ENCODE peak calls at places on chromosomes 2 and 18, in seven cellular contexts. I is cardiac fibroblast, H is adrenal gland, L is BJ, B is cardiac muscle cell, Y is brain microvascular endothelial cell, U is fibroblast of lung. X is an unnamed sample.
A peak's percentile ranks its signal among the peaks of the same experiment; 100 is the strongest.

GRCh38 chr2:110858135-110858737 is 125.9 kb downstream of the ACOXL start:
- DNase-seq in I (no peak), H (no peak), L (no peak), B (no peak), Y (no peak), U (no peak), X (no peak)

GRCh38 chr2:39215545-39215944 is 28.2 kb downstream of the CDKL4 start:
- DNase-seq in I (no peak), H (no peak), L (no peak), B (no peak), Y (no peak), U (no peak), X (no peak)

GRCh38 chr2:183678908-183679307 is 554.7 kb downstream of the NUP35 start:
- DNase-seq in I (no peak), H (no peak), L (no peak), B (no peak), Y (no peak), U (no peak), X (no peak)

GRCh38 chr2:61111708-61112107 is 46.0 kb downstream of the SANBR start:
- DNase-seq in I (no peak), H (no peak), L (no peak), B (no peak), Y (no peak), U (no peak), X (no peak)

GRCh38 chr2:102033028-102033749 is 41.4 kb downstream of the IL1R2 start:
- DNase-seq in I (peak; percentile 90), H (peak; percentile 59), L (no peak), B (no peak), Y (peak; percentile 84), U (peak; percentile 91), X (peak; percentile 95)

GRCh38 chr2:138244400-138245001 is 257.1 kb upstream of the SPOPL start:
- DNase-seq in I (peak; percentile 70), H (no peak), L (no peak), B (no peak), Y (peak; percentile 27), U (no peak), X (peak; percentile 52)

GRCh38 chr2:128442891-128443302 is 124.2 kb upstream of the HS6ST1 start:
- DNase-seq in I (no peak), H (no peak), L (no peak), B (peak; percentile 23), Y (no peak), U (no peak), X (no peak)

GRCh38 chr2:6184532-6185302 is 492.5 kb downstream of the SOX11 start:
- DNase-seq in I (no peak), H (no peak), L (no peak), B (peak; percentile 65), Y (peak; percentile 85), U (peak; percentile 39), X (no peak)

GRCh38 chr2:9178110-9178904 is 28.3 kb upstream of the ASAP2 start:
- DNase-seq in I (peak; percentile 38), H (no peak), L (no peak), B (peak; percentile 35), Y (peak; percentile 39), U (no peak), X (peak; percentile 69)

GRCh38 chr18:48028716-48029115 is 98.3 kb upstream of the SMAD2 start:
- DNase-seq in I (no peak), H (peak; percentile 26), L (no peak), B (no peak), Y (no peak), U (no peak), X (no peak)

GRCh38 chr2:200380833-200381542 is 74.5 kb downstream of the SPATS2L start:
- DNase-seq in I (peak; percentile 83), H (no peak), L (no peak), B (no peak), Y (peak; percentile 59), U (peak; percentile 82), X (peak; percentile 88)

GRCh38 chr2:5123597-5124196 is 568.5 kb upstream of the SOX11 start:
- DNase-seq in I (no peak), H (no peak), L (no peak), B (no peak), Y (no peak), U (no peak), X (no peak)

GRCh38 chr2:217958206-217958888 is 44.4 kb downstream of the TNS1 start:
- DNase-seq in I (no peak), H (no peak), L (no peak), B (no peak), Y (no peak), U (no peak), X (no peak)

GRCh38 chr2:44016282-44016681 is 20.5 kb upstream of the LRPPRC start:
- DNase-seq in I (peak; percentile 57), H (peak; percentile 36), L (no peak), B (peak; percentile 86), Y (peak; percentile 25), U (peak; percentile 52), X (peak; percentile 51)

GRCh38 chr2:148020036-148020357 is 540 bp downstream of the ORC4 start:
- DNase-seq in I (peak; percentile 52), H (no peak), L (no peak), B (no peak), Y (no peak), U (no peak), X (peak; percentile 39)

GRCh38 chr18:4605222-4605621 is 150.1 kb upstream of the DLGAP1 start:
- DNase-seq in I (no peak), H (no peak), L (no peak), B (no peak), Y (no peak), U (no peak), X (no peak)

GRCh38 chr18:23871410-23871809 is 143.1 kb upstream of the TTC39C start:
- DNase-seq in I (peak; percentile 45), H (no peak), L (no peak), B (peak; percentile 54), Y (peak; percentile 37), U (no peak), X (no peak)

GRCh38 chr2:8086796-8087479 is 594.9 kb upstream of the ID2 start:
- DNase-seq in I (peak; percentile 93), H (no peak), L (peak; percentile 82), B (no peak), Y (peak; percentile 94), U (peak; percentile 96), X (peak; percentile 95)

GRCh38 chr18:79511671-79512301 is 116.1 kb downstream of the NFATC1 start:
- DNase-seq in I (no peak), H (peak; percentile 11), L (no peak), B (no peak), Y (no peak), U (no peak), X (no peak)

GRCh38 chr2:218999881-219000568 is 6.8 kb upstream of the CRYBA2 start:
- DNase-seq in I (no peak), H (no peak), L (no peak), B (peak; percentile 57), Y (no peak), U (no peak), X (no peak)

GRCh38 chr18:69490072-69490471 is 89.4 kb downstream of the DOK6 start:
- DNase-seq in I (no peak), H (no peak), L (no peak), B (no peak), Y (no peak), U (peak; percentile 20), X (peak; percentile 5)

GRCh38 chr2:53131416-53131815 is 636.2 kb upstream of the CHAC2 start:
- DNase-seq in I (peak; percentile 78), H (no peak), L (no peak), B (no peak), Y (peak; percentile 7), U (peak; percentile 18), X (peak; percentile 45)

GRCh38 chr18:28003451-28003850 is 173.5 kb downstream of the CDH2 start:
- DNase-seq in I (peak; percentile 87), H (no peak), L (no peak), B (no peak), Y (peak; percentile 71), U (peak; percentile 30), X (peak; percentile 55)

GRCh38 chr2:25347205-25347815 is 5.6 kb upstream of the DNMT3A start:
- DNase-seq in I (peak; percentile 33), H (no peak), L (no peak), B (no peak), Y (peak; percentile 7), U (peak; percentile 23), X (no peak)

GRCh38 chr18:40676676-40677075 is 1278.4 kb upstream of the PIK3C3 start:
- DNase-seq in I (peak; percentile 46), H (no peak), L (no peak), B (no peak), Y (peak; percentile 0), U (no peak), X (no peak)

GRCh38 chr2:228699888-228700287 is 518.4 kb upstream of the SPHKAP start:
- DNase-seq in I (peak; percentile 23), H (no peak), L (no peak), B (no peak), Y (no peak), U (no peak), X (no peak)
- H3K4me3 ChIP-seq in I (no peak overlapping the region), H (no peak overlapping the region), L (no peak overlapping the region), B (no peak overlapping the region), Y (no peak overlapping the region), U (no peak overlapping the region), X (no peak overlapping the region)

DNA sequence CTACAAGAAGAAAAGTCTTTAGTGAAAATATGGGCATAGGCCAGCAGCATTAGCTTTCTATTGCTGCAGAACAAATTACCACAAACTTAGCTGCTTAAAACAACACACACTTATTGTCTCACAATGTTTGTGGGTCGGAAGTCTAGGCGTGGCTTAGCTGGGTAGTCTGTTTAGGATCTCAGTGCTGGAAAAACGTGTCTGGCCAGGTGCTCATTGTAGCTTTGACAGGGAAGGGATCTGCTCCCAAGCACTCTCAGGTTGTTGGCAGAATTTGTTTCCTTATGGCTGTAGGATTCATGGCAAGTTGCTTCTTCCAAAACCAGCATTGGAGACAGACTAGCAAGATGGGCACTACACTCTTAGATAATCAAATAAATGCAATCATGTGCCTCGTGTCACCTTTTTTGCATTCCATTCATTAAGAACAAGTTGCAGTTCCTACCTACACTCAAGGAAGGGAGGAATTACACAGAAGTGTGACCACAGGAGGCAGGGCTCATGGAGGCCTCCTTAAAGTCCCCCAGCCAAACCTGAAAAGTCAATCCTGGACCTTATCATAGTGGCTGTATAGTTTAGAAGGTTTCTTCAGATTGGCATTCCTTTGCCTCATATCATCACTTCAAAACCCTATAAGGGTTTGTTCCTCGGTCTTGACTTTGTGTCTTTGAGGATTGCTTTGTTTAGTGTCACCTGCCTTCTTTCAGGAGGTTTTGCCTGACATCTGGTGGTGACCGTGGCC is 17.3 kb downstream of the MRPL30 start:
- DNase-seq in I (no peak), H (no peak), L (no peak), B (no peak), Y (no peak), U (no peak), X (no peak)
- TF ChIP-seq CTCF in I (no peak), H (no peak), L (no peak), B (no peak), Y (no peak), U (no peak), X (no peak)

GRCh38 chr2:69755862-69756467 is 14.0 kb downstream of the ANXA4 start:
- DNase-seq in I (peak; percentile 71), H (no peak), L (peak; percentile 82), B (no peak), Y (no peak), U (peak; percentile 75), X (peak; percentile 83)
- H3K4me3 ChIP-seq in I (no peak overlapping the region), H (no peak overlapping the region), L (no peak overlapping the region), B (no peak overlapping the region), Y (no peak overlapping the region), U (no peak overlapping the region), X (no peak overlapping the region)

GRCh38 chr18:21243041-21243431 is 1.0 kb downstream of the GREB1L start:
- DNase-seq in I (peak; percentile 28), H (no peak), L (no peak), B (peak; percentile 48), Y (no peak), U (peak; percentile 3), X (peak; percentile 6)

GRCh38 chr18:21241224-21242131 is 554 bp upstream of the GREB1L start:
- DNase-seq in I (no peak), H (no peak), L (no peak), B (peak; percentile 57), Y (no peak), U (no peak), X (no peak)

GRCh38 chr18:21242141-21243040 is at the start of gene GREB1L:
- DNase-seq in I (peak; percentile 65), H (peak; percentile 16), L (no peak), B (peak; percentile 87), Y (no peak), U (peak; percentile 21), X (peak; percentile 22)
- TF ChIP-seq CTCF in I (peak; percentile 3), H (no peak), L (no peak), B (no peak), Y (no peak), U (no peak), X (no peak)